ENCODE peak calls at places on chromosomes 3 and 15, in six cellular contexts. One of them, this sample, is unnamed.

GRCh38 chr15:27027229-27027628 is 56.2 kb downstream of the GABRG3 start:
- DNase-seq in SK-N-SH: no peak
- DNase-seq in HCT116: no peak
- DNase-seq in PC-3: no peak
- DNase-seq in MM.1S: no peak
- DNase-seq in Karpas-422: no peak
- DNase-seq in this sample: no peak

GRCh38 chr3:48652923-48653715 is 9.6 kb downstream of the CELSR3 start:
- DNase-seq in Karpas-422: no peak
- DNase-seq in HCT116: no peak
- DNase-seq in MM.1S: peak; percentile 84
- DNase-seq in PC-3: no peak
- DNase-seq in SK-N-SH: no peak
- DNase-seq in this sample: no peak

GRCh38 chr3:140704733-140705132 is 26.9 kb downstream of the TRIM42 start:
- DNase-seq in Karpas-422: no peak
- DNase-seq in HCT116: no peak
- DNase-seq in SK-N-SH: no peak
- DNase-seq in MM.1S: no peak
- DNase-seq in PC-3: no peak
- DNase-seq in this sample: no peak

GRCh38 chr3:173876476-173876875 is 478.9 kb downstream of the NLGN1 start:
- DNase-seq in MM.1S: no peak
- DNase-seq in PC-3: no peak
- DNase-seq in HCT116: peak; percentile 7
- DNase-seq in Karpas-422: no peak
- DNase-seq in SK-N-SH: no peak
- DNase-seq in this sample: peak; percentile 26

GRCh38 chr3:196506687-196507086 is 3.1 kb upstream of the RNF168 start:
- DNase-seq in HCT116: no peak
- DNase-seq in Karpas-422: no peak
- DNase-seq in MM.1S: no peak
- DNase-seq in SK-N-SH: no peak
- DNase-seq in PC-3: no peak
- DNase-seq in this sample: no peak

GRCh38 chr15:57570994-57571393 is 20.7 kb upstream of the MYZAP start:
- DNase-seq in HCT116: peak; percentile 51
- DNase-seq in Karpas-422: no peak
- DNase-seq in MM.1S: no peak
- DNase-seq in SK-N-SH: no peak
- DNase-seq in PC-3: peak; percentile 84
- DNase-seq in this sample: peak; percentile 76

GRCh38 chr3:143483214-143483613 is 363.6 kb downstream of the CHST2 start:
- DNase-seq in MM.1S: no peak
- DNase-seq in HCT116: no peak
- DNase-seq in PC-3: no peak
- DNase-seq in Karpas-422: no peak
- DNase-seq in SK-N-SH: no peak
- DNase-seq in this sample: peak; percentile 6

GRCh38 chr3:52259035-52259434 is 13.5 kb downstream of the PPM1M start:
- DNase-seq in Karpas-422: no peak
- DNase-seq in HCT116: no peak
- DNase-seq in MM.1S: no peak
- DNase-seq in SK-N-SH: no peak
- DNase-seq in PC-3: no peak
- DNase-seq in this sample: peak; percentile 62

GRCh38 chr3:178736300-178736699 is 200.1 kb downstream of the KCNMB2 start:
- DNase-seq in HCT116: no peak
- DNase-seq in Karpas-422: no peak
- DNase-seq in PC-3: no peak
- DNase-seq in SK-N-SH: no peak
- DNase-seq in MM.1S: no peak
- DNase-seq in this sample: no peak

GRCh38 chr3:122668930-122669730 is 11.5 kb upstream of the PARP14 start:
- DNase-seq in SK-N-SH: no peak
- DNase-seq in MM.1S: no peak
- DNase-seq in Karpas-422: no peak
- DNase-seq in PC-3: peak; percentile 95
- DNase-seq in HCT116: peak; percentile 89
- DNase-seq in this sample: peak; percentile 61

GRCh38 chr3:41167722-41168497 is 31.4 kb upstream of the CTNNB1 start:
- DNase-seq in Karpas-422: no peak
- DNase-seq in SK-N-SH: no peak
- DNase-seq in MM.1S: no peak
- DNase-seq in PC-3: no peak
- DNase-seq in HCT116: no peak
- DNase-seq in this sample: no peak

GRCh38 chr3:41158947-41159346 is 40.4 kb upstream of the CTNNB1 start:
- DNase-seq in HCT116: no peak
- DNase-seq in MM.1S: no peak
- DNase-seq in PC-3: peak; percentile 94
- DNase-seq in SK-N-SH: no peak
- DNase-seq in Karpas-422: no peak
- DNase-seq in this sample: no peak

GRCh38 chr3:41159581-41160189 is 39.6 kb upstream of the CTNNB1 start:
- DNase-seq in SK-N-SH: no peak
- DNase-seq in Karpas-422: no peak
- DNase-seq in MM.1S: no peak
- DNase-seq in HCT116: peak; percentile 41
- DNase-seq in PC-3: peak; percentile 91
- DNase-seq in this sample: no peak

GRCh38 chr3:41164776-41165175 is 34.5 kb upstream of the CTNNB1 start:
- DNase-seq in Karpas-422: no peak
- DNase-seq in MM.1S: no peak
- DNase-seq in PC-3: no peak
- DNase-seq in SK-N-SH: no peak
- DNase-seq in HCT116: no peak
- DNase-seq in this sample: no peak

GRCh38 chr3:41162541-41162940 is 36.8 kb upstream of the CTNNB1 start:
- DNase-seq in MM.1S: no peak
- DNase-seq in SK-N-SH: no peak
- DNase-seq in HCT116: no peak
- DNase-seq in Karpas-422: no peak
- DNase-seq in PC-3: no peak
- DNase-seq in this sample: no peak
- H3K9me2 ChIP-seq in MM.1S: no peaks in the 10 kb centered on the region
- H3K9me2 ChIP-seq in SK-N-SH: no peaks in the 10 kb centered on the region
- H3K9me2 ChIP-seq in HCT116: no peaks in the 10 kb centered on the region
- H3K9me2 ChIP-seq in Karpas-422: no peaks in the 10 kb centered on the region
- H3K9me2 ChIP-seq in PC-3: no peaks in the 10 kb centered on the region
- H3K9me2 ChIP-seq in this sample: no peaks in the 10 kb centered on the region

DNA sequence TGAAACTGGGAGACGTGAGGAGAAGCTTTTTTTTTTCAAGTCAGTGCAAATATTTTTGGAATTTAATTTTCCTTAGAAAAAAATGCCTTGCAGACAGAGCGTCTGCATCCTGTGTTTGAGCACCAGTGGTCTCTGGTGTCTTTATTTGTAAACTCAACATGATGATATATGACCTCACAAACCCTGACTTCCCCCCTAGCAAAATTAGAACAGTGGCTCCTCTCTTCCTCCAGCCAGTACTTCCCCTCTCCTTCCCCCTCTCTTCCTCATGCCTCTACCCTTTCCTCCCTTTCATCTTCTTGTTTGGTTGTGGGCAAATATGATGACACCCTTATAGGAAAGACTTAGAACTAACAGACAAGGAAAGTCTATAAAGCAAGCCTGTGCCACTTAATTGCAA is 48.2 kb upstream of the PCSK6 start:
- DNase-seq in Karpas-422: no peak
- DNase-seq in MM.1S: no peak
- DNase-seq in PC-3: no peak
- DNase-seq in HCT116: no peak
- DNase-seq in SK-N-SH: no peak
- DNase-seq in this sample: no peak
- H3K9ac ChIP-seq in Karpas-422: no peak overlapping the region
- H3K9ac ChIP-seq in MM.1S: no peak overlapping the region
- H3K9ac ChIP-seq in PC-3: no peak overlapping the region
- H3K9ac ChIP-seq in HCT116: no peak overlapping the region
- H3K9ac ChIP-seq in SK-N-SH: no peak overlapping the region
- H3K9ac ChIP-seq in this sample: no peak overlapping the region

GRCh38 chr3:41162981-41163380 is 36.3 kb upstream of the CTNNB1 start:
- DNase-seq in PC-3: no peak
- DNase-seq in SK-N-SH: no peak
- DNase-seq in Karpas-422: no peak
- DNase-seq in HCT116: no peak
- DNase-seq in MM.1S: no peak
- DNase-seq in this sample: no peak
- H3K9me2 ChIP-seq in PC-3: no peaks in the 10 kb centered on the region
- H3K9me2 ChIP-seq in SK-N-SH: no peaks in the 10 kb centered on the region
- H3K9me2 ChIP-seq in Karpas-422: no peaks in the 10 kb centered on the region
- H3K9me2 ChIP-seq in HCT116: no peaks in the 10 kb centered on the region
- H3K9me2 ChIP-seq in MM.1S: no peaks in the 10 kb centered on the region
- H3K9me2 ChIP-seq in this sample: no peaks in the 10 kb centered on the region

GRCh38 chr3:171851685-171852084 is 8.5 kb downstream of the TMEM212 start:
- DNase-seq in Karpas-422: no peak
- DNase-seq in SK-N-SH: no peak
- DNase-seq in PC-3: peak; percentile 82
- DNase-seq in MM.1S: no peak
- DNase-seq in HCT116: peak; percentile 47
- DNase-seq in this sample: no peak
- H3K9ac ChIP-seq in Karpas-422: no peak overlapping the region
- H3K9ac ChIP-seq in SK-N-SH: no peak overlapping the region
- H3K9ac ChIP-seq in PC-3: no peak overlapping the region
- H3K9ac ChIP-seq in MM.1S: no peak overlapping the region
- H3K9ac ChIP-seq in HCT116: no peak overlapping the region
- H3K9ac ChIP-seq in this sample: no peak overlapping the region

GRCh38 chr3:41163399-41163798 is 35.9 kb upstream of the CTNNB1 start:
- DNase-seq in PC-3: no peak
- DNase-seq in HCT116: no peak
- DNase-seq in SK-N-SH: no peak
- DNase-seq in Karpas-422: no peak
- DNase-seq in MM.1S: no peak
- DNase-seq in this sample: no peak
- H3K9me2 ChIP-seq in PC-3: no peaks in the 10 kb centered on the region
- H3K9me2 ChIP-seq in HCT116: no peaks in the 10 kb centered on the region
- H3K9me2 ChIP-seq in SK-N-SH: no peaks in the 10 kb centered on the region
- H3K9me2 ChIP-seq in Karpas-422: no peaks in the 10 kb centered on the region
- H3K9me2 ChIP-seq in MM.1S: no peaks in the 10 kb centered on the region
- H3K9me2 ChIP-seq in this sample: no peaks in the 10 kb centered on the region

DNA sequence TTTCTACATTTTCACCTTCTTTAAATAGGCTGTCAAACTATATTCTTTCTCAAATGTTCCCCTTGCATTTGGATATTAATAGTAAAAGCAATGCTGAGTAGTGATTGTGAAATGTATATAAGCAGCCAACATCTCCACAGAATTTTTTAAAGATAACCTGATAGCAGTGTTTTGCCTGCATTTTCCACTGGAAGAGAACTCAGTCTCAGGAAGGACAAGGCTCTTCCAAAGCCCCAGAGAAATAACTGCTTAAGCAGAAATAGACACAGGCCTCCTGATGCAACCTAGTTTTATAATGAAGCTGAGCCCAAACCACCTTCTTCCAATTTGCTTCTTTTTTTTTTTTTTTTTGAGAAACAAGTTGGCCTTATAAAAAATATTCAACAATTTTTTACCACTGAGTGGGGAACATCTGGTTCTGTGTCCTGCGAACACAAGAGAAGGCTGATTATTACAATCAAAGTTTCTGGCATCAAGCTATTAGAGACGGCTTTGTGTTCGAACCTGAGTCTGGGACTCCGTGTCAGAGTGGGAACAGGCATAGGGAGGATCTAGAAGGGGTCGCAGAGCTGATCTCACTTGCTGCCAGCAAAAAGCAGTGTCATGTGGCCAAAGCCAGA is 332.5 kb upstream of the TBL1XR1 start:
- DNase-seq in Karpas-422: no peak
- DNase-seq in HCT116: no peak
- DNase-seq in SK-N-SH: no peak
- DNase-seq in MM.1S: no peak
- DNase-seq in PC-3: no peak
- DNase-seq in this sample: peak; percentile 30
- H3K9ac ChIP-seq in Karpas-422: no peak overlapping the region
- H3K9ac ChIP-seq in HCT116: no peak overlapping the region
- H3K9ac ChIP-seq in SK-N-SH: no peak overlapping the region
- H3K9ac ChIP-seq in MM.1S: no peak overlapping the region
- H3K9ac ChIP-seq in PC-3: no peak overlapping the region
- H3K9ac ChIP-seq in this sample: no peak overlapping the region

DNA sequence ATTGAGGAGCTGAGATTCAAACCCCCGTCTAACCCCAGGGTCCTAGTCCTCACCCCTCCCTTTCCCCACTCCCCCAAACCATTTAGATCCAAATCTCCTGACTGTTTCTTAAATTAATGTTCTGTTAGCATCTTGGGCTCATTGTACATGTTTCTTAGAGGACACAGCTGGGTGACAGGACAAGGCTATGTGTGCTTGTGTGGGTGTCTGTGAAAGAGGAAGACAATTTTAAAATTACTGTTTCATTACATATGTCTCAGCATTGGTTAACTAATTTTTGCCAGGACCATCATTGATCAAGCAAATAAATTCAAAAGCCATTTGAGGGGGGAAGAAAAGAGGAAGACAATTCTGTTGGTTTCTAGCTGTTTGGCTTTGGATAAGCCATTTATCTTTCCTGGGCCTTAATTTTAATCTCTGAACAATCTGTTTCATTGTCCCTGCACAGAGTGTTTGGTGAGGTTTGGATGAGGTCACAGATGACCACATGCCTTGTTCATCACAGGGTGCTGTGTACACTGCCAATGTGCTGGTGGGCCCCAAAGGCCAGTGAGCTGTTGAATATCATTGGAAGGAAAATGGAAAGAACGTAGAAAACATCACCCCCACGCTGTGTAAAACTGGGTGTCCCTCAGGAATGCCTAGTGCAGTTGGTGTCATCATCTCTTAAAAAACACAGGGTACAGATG is 51.9 kb downstream of the RPLP1 start:
- DNase-seq in PC-3: no peak
- DNase-seq in Karpas-422: no peak
- DNase-seq in HCT116: no peak
- DNase-seq in SK-N-SH: no peak
- DNase-seq in MM.1S: no peak
- DNase-seq in this sample: peak; percentile 24
- H3K9me2 ChIP-seq in PC-3: no peaks in the 10 kb centered on the region
- H3K9me2 ChIP-seq in Karpas-422: no peaks in the 10 kb centered on the region
- H3K9me2 ChIP-seq in HCT116: no peaks in the 10 kb centered on the region
- H3K9me2 ChIP-seq in SK-N-SH: no peaks in the 10 kb centered on the region
- H3K9me2 ChIP-seq in MM.1S: no peaks in the 10 kb centered on the region
- H3K9me2 ChIP-seq in this sample: no peaks in the 10 kb centered on the region

GRCh38 chr3:147412491-147412916 is 3.3 kb downstream of the ZIC1 start:
- DNase-seq in HCT116: no peak
- DNase-seq in MM.1S: no peak
- DNase-seq in Karpas-422: no peak
- DNase-seq in SK-N-SH: no peak
- DNase-seq in PC-3: no peak
- DNase-seq in this sample: no peak
- H3K9ac ChIP-seq in HCT116: no peak overlapping the region
- H3K9ac ChIP-seq in MM.1S: no peak overlapping the region
- H3K9ac ChIP-seq in Karpas-422: no peak overlapping the region
- H3K9ac ChIP-seq in SK-N-SH: no peak overlapping the region
- H3K9ac ChIP-seq in PC-3: no peak overlapping the region
- H3K9ac ChIP-seq in this sample: peak overlapping the region; percentile 94

DNA sequence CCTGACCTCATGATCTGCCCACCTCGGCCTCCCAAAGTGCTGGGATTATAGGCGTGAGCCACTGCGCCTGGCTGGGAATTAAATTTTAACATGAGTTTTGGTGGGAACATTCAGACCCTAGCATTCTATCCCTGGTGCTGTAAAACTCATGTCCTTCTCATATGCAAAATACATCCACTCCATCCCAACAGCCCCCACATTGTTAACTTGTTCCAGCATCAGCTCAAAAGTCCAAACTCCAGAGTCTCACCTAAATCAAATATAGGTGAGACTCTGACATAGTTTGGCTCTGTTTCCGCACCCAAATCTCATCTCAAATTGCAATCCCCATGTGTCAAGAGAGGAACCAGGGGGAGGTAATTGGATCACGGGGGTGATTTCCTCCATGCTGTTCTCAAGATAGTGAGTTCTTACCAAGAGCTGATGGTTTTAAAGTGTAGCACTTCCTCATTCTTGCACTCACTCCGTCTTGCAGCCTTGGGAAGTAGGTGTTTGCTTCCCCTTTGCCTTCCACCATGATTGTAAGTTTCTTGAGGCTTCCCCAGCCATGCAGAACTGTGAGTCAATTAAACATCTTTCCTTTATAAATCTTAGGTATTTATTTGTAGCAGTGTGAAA is 96.2 kb upstream of the PLCL2 start:
- DNase-seq in Karpas-422: no peak
- DNase-seq in SK-N-SH: no peak
- DNase-seq in MM.1S: no peak
- DNase-seq in HCT116: no peak
- DNase-seq in PC-3: no peak
- DNase-seq in this sample: no peak
- H3K9me2 ChIP-seq in Karpas-422: no peaks in the 10 kb centered on the region
- H3K9me2 ChIP-seq in SK-N-SH: no peaks in the 10 kb centered on the region
- H3K9me2 ChIP-seq in MM.1S: no peaks in the 10 kb centered on the region
- H3K9me2 ChIP-seq in HCT116: no peaks in the 10 kb centered on the region
- H3K9me2 ChIP-seq in PC-3: no peaks in the 10 kb centered on the region
- H3K9me2 ChIP-seq in this sample: no peaks in the 10 kb centered on the region

This sample was measured in GM23248.